ENCODE peak calls at places on chromosomes 1 and 21, in six cellular contexts. One of them, this sample, is unnamed.

GRCh38 chr1:231688989-231689388 is 62.4 kb downstream of the DISC1 start:
- DNase-seq in AG04450: no peak
- DNase-seq in lower lobe of right lung: no peak
- DNase-seq in fibroblast of the aortic adventitia: no peak
- DNase-seq in coronary artery: no peak
- DNase-seq in IMR-90: no peak
- DNase-seq in this sample: no peak

GRCh38 chr1:203361843-203362524 is 11.1 kb upstream of the FMOD start:
- DNase-seq in lower lobe of right lung: peak; percentile 54
- DNase-seq in coronary artery: peak; percentile 57
- DNase-seq in IMR-90: peak; percentile 82
- DNase-seq in AG04450: no peak
- DNase-seq in fibroblast of the aortic adventitia: peak; percentile 34
- DNase-seq in this sample: peak; percentile 44

GRCh38 chr1:81187636-81188035 is 613.1 kb upstream of the ADGRL2 start:
- DNase-seq in IMR-90: no peak
- DNase-seq in coronary artery: no peak
- DNase-seq in AG04450: no peak
- DNase-seq in fibroblast of the aortic adventitia: no peak
- DNase-seq in lower lobe of right lung: no peak
- DNase-seq in this sample: no peak

GRCh38 chr1:159987186-159987585 is 33.1 kb upstream of the SLAMF9 start:
- DNase-seq in lower lobe of right lung: no peak
- DNase-seq in coronary artery: no peak
- DNase-seq in fibroblast of the aortic adventitia: no peak
- DNase-seq in AG04450: no peak
- DNase-seq in IMR-90: no peak
- DNase-seq in this sample: no peak

GRCh38 chr1:228471762-228472398 is 15.3 kb upstream of the RNF187 start:
- DNase-seq in fibroblast of the aortic adventitia: peak; percentile 65
- DNase-seq in lower lobe of right lung: no peak
- DNase-seq in coronary artery: peak; percentile 14
- DNase-seq in IMR-90: peak; percentile 44
- DNase-seq in AG04450: no peak
- DNase-seq in this sample: peak; percentile 68

GRCh38 chr1:151145158-151146071 is 1.0 kb downstream of the SEMA6C start:
- DNase-seq in lower lobe of right lung: no peak
- DNase-seq in IMR-90: no peak
- DNase-seq in coronary artery: no peak
- DNase-seq in AG04450: no peak
- DNase-seq in fibroblast of the aortic adventitia: no peak
- DNase-seq in this sample: peak; percentile 22

GRCh38 chr1:155080250-155081228 is 1.9 kb downstream of the EFNA3 start:
- DNase-seq in AG04450: no peak
- DNase-seq in IMR-90: no peak
- DNase-seq in lower lobe of right lung: no peak
- DNase-seq in fibroblast of the aortic adventitia: no peak
- DNase-seq in coronary artery: no peak
- DNase-seq in this sample: no peak

GRCh38 chr1:15836772-15837669 is 10.5 kb upstream of the SPEN start:
- DNase-seq in fibroblast of the aortic adventitia: no peak
- DNase-seq in IMR-90: no peak
- DNase-seq in lower lobe of right lung: peak; percentile 87
- DNase-seq in coronary artery: no peak
- DNase-seq in AG04450: no peak
- DNase-seq in this sample: no peak

GRCh38 chr1:61183471-61184034 is 101.2 kb downstream of the NFIA start:
- DNase-seq in AG04450: no peak
- DNase-seq in fibroblast of the aortic adventitia: peak; percentile 78
- DNase-seq in lower lobe of right lung: no peak
- DNase-seq in IMR-90: peak; percentile 36
- DNase-seq in coronary artery: peak; percentile 78
- DNase-seq in this sample: peak; percentile 45

GRCh38 chr21:15552914-15553491 is 176.8 kb upstream of the USP25 start:
- DNase-seq in coronary artery: no peak
- DNase-seq in AG04450: no peak
- DNase-seq in IMR-90: peak; percentile 1
- DNase-seq in lower lobe of right lung: no peak
- DNase-seq in fibroblast of the aortic adventitia: peak; percentile 40
- DNase-seq in this sample: peak; percentile 17

GRCh38 chr1:234781241-234782056 is 171.5 kb upstream of the IRF2BP2 start:
- DNase-seq in AG04450: no peak
- DNase-seq in fibroblast of the aortic adventitia: no peak
- DNase-seq in lower lobe of right lung: no peak
- DNase-seq in IMR-90: peak; percentile 12
- DNase-seq in coronary artery: peak; percentile 72
- DNase-seq in this sample: peak; percentile 14

GRCh38 chr1:18907021-18907913 is 4.9 kb upstream of the ALDH4A1 start:
- DNase-seq in lower lobe of right lung: peak; percentile 73
- DNase-seq in fibroblast of the aortic adventitia: peak; percentile 79
- DNase-seq in coronary artery: no peak
- DNase-seq in IMR-90: peak; percentile 64
- DNase-seq in AG04450: no peak
- DNase-seq in this sample: peak; percentile 72

GRCh38 chr1:54335396-54336056 is 70.7 kb downstream of the SSBP3 start:
- DNase-seq in coronary artery: peak; percentile 85
- DNase-seq in lower lobe of right lung: no peak
- DNase-seq in IMR-90: peak; percentile 95
- DNase-seq in fibroblast of the aortic adventitia: peak; percentile 96
- DNase-seq in AG04450: peak; percentile 80
- DNase-seq in this sample: peak; percentile 97

GRCh38 chr1:243461700-243462099 is 205.9 kb downstream of the SDCCAG8 start:
- DNase-seq in lower lobe of right lung: no peak
- DNase-seq in IMR-90: no peak
- DNase-seq in fibroblast of the aortic adventitia: no peak
- DNase-seq in coronary artery: no peak
- DNase-seq in AG04450: no peak
- DNase-seq in this sample: no peak

GRCh38 chr1:214579183-214579582 is 23.8 kb upstream of the CENPF start:
- DNase-seq in fibroblast of the aortic adventitia: no peak
- DNase-seq in IMR-90: no peak
- DNase-seq in AG04450: no peak
- DNase-seq in coronary artery: no peak
- DNase-seq in lower lobe of right lung: no peak
- DNase-seq in this sample: no peak

GRCh38 chr1:77219166-77219887 is at the start of gene PIGK:
- DNase-seq in coronary artery: peak; percentile 86
- DNase-seq in lower lobe of right lung: peak; percentile 93
- DNase-seq in AG04450: peak; percentile 54
- DNase-seq in IMR-90: peak; percentile 79
- DNase-seq in fibroblast of the aortic adventitia: peak; percentile 81
- DNase-seq in this sample: peak; percentile 87

GRCh38 chr1:77222496-77222895 is 3.3 kb upstream of the PIGK start:
- DNase-seq in fibroblast of the aortic adventitia: no peak
- DNase-seq in lower lobe of right lung: no peak
- DNase-seq in coronary artery: no peak
- DNase-seq in AG04450: no peak
- DNase-seq in IMR-90: no peak
- DNase-seq in this sample: no peak

GRCh38 chr1:77218477-77219165 is 609 bp downstream of the PIGK start:
- DNase-seq in coronary artery: no peak
- DNase-seq in lower lobe of right lung: no peak
- DNase-seq in IMR-90: peak; percentile 27
- DNase-seq in AG04450: no peak
- DNase-seq in fibroblast of the aortic adventitia: peak; percentile 39
- DNase-seq in this sample: no peak

DNA sequence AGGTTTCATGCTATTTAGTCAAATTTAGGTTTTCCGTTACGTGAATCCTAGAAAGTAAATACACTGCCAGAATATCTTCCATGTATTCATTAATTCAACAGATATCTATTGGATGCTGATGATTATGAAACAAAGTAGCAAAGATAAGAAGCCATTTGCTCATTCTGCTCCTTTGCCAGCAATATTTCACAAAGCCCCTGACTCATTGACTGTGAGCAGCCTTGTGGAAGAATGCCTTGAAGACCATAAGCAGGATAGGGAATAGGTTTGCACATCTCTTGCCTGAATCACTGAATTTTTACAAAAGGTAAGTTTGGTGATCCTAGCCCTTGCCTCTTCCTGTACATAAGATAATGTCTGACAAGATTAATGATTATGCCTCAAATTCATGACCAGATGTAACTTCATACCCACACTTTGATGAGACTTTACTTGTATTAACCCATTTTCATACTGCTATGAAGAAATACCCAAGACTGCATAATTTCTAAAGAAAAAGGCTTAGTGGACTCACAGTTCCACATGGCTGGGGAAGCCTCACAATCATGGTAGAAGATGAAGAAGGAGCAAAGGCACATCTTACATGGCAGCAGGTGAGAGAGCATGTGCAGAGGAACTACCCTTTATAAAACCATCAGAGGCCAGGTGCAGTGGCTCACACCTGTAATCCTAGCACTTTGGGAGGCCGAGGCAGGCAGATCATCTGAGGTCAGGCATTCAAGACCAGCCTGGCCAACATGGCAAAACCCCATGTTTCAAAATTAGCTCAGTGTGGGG is 1.6 kb upstream of the PIGK start:
- DNase-seq in AG04450: no peak
- DNase-seq in lower lobe of right lung: no peak
- DNase-seq in IMR-90: peak; percentile 85
- DNase-seq in coronary artery: no peak
- DNase-seq in fibroblast of the aortic adventitia: peak; percentile 93
- DNase-seq in this sample: peak; percentile 50
- H3K4me3 ChIP-seq in AG04450: no peak overlapping the region
- H3K4me3 ChIP-seq in lower lobe of right lung: no peak overlapping the region
- H3K4me3 ChIP-seq in IMR-90: no peak overlapping the region
- H3K4me3 ChIP-seq in coronary artery: no peak overlapping the region
- H3K4me3 ChIP-seq in fibroblast of the aortic adventitia: no peak overlapping the region
- H3K4me3 ChIP-seq in this sample: no peak overlapping the region

DNA sequence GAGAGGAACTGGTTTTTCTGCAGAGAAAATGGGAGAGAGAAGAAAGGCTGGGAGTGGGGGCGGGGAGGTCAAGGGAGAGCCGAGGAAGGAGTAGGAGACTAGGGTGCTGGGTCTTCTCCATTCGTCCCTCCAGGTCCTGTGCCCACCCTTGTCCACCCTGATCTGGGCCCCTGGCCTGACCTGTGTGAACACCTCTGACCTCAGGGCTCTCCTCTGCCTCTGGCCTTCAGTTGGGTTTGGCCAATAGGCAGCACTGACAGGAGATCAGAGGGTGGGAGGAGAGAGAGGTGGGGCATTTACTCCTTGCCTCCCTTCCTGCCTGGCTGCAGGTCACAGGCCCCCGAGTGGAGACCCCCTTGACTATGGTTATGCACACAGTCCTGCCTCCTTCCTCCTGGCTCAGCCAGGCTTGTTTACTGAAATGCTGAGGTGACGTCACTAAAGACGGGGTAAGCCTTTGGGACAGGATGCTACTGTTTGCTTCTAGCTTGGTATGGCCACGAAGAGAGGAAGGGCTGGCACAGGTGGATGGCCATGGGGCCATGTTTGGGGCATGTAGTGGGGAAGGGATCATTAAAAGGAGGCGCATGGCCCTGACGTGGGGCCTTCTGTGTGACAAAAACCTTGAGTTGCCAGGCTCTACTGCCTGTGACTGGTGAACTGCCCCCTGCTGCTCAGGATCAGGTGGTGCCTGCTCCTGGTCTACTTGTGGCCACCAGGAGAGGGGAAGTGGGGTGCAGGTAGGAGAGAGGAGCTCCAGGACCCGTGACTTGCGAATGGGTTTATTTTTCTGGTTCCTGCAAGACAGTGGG is 248.7 kb upstream of the CSF3R start:
- DNase-seq in IMR-90: no peak
- DNase-seq in fibroblast of the aortic adventitia: no peak
- DNase-seq in AG04450: no peak
- DNase-seq in lower lobe of right lung: no peak
- DNase-seq in coronary artery: peak; percentile 50
- DNase-seq in this sample: no peak
- TF ChIP-seq CTCF in IMR-90: no peak
- TF ChIP-seq CTCF in fibroblast of the aortic adventitia: no peak
- TF ChIP-seq CTCF in AG04450: no peak
- TF ChIP-seq CTCF in lower lobe of right lung: no peak
- TF ChIP-seq CTCF in coronary artery: no peak
- TF ChIP-seq CTCF in this sample: no peak

GRCh38 chr1:205663286-205663994 is 16.9 kb downstream of the SLC45A3 start:
- DNase-seq in AG04450: no peak
- DNase-seq in coronary artery: no peak
- DNase-seq in lower lobe of right lung: no peak
- DNase-seq in fibroblast of the aortic adventitia: no peak
- DNase-seq in IMR-90: no peak
- DNase-seq in this sample: no peak

GRCh38 chr1:205666372-205667166 is 13.7 kb downstream of the SLC45A3 start:
- DNase-seq in coronary artery: no peak
- DNase-seq in IMR-90: no peak
- DNase-seq in AG04450: no peak
- DNase-seq in fibroblast of the aortic adventitia: no peak
- DNase-seq in lower lobe of right lung: no peak
- DNase-seq in this sample: no peak

GRCh38 chr1:205664399-205665108 is 15.8 kb downstream of the SLC45A3 start:
- DNase-seq in lower lobe of right lung: no peak
- DNase-seq in fibroblast of the aortic adventitia: no peak
- DNase-seq in coronary artery: no peak
- DNase-seq in IMR-90: peak; percentile 28
- DNase-seq in AG04450: no peak
- DNase-seq in this sample: no peak

GRCh38 chr1:205662791-205663190 is 17.5 kb downstream of the SLC45A3 start:
- DNase-seq in lower lobe of right lung: peak; percentile 41
- DNase-seq in AG04450: no peak
- DNase-seq in IMR-90: no peak
- DNase-seq in fibroblast of the aortic adventitia: no peak
- DNase-seq in coronary artery: no peak
- DNase-seq in this sample: no peak

DNA sequence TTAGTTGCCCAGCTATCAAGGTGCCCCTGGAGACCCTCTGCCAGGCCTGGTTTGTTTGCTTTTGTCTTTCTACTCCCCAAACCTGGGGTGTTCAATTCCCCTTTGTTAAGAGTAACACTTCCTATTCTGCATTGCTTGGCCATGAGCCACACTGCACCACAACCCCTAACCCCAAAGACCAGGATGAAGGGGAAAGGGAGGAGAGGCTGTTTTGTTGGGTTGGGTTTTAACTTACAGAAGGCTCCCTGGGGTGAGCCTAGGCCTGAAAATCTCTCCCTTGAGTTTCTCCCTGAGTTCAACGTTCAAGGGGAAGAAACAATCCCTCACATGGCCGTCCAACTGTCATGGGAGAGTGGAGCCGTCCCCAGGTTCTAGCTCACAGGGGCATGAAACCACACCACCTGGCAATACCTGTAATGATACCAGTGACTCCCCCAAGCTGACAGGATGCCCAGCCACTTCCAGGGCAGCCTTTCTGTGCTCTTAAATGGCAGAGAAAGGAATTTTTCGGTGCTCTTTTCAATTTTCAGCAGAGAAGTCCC is 15.0 kb downstream of the SLC45A3 start:
- DNase-seq in AG04450: no peak
- DNase-seq in fibroblast of the aortic adventitia: no peak
- DNase-seq in lower lobe of right lung: no peak
- DNase-seq in coronary artery: no peak
- DNase-seq in IMR-90: no peak
- DNase-seq in this sample: no peak
- H3K4me3 ChIP-seq in AG04450: no peak overlapping the region
- H3K4me3 ChIP-seq in fibroblast of the aortic adventitia: no peak overlapping the region
- H3K4me3 ChIP-seq in lower lobe of right lung: no peak overlapping the region
- H3K4me3 ChIP-seq in coronary artery: no peak overlapping the region
- H3K4me3 ChIP-seq in IMR-90: no peak overlapping the region
- H3K4me3 ChIP-seq in this sample: no peak overlapping the region

DNA sequence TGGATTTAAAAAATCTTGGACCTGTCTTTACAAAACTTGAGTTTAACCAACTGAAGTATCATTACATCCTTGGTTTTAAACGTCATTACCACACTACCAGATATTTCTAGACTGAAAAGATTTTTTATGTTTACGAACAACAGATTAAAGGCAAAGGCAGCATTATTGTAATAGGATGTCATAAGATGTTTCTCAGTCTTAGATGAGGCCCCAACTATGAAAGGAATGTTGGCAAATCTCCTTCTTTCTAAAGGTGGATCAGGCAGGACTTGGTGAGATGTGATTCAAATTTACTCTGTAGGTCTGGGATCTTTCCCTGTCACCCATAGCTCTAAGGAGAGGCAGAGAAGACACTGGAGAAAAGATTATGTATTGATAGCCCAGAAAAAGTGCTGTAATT is 417.9 kb downstream of the PTBP2 start:
- DNase-seq in lower lobe of right lung: no peak
- DNase-seq in fibroblast of the aortic adventitia: peak; percentile 63
- DNase-seq in coronary artery: no peak
- DNase-seq in AG04450: no peak
- DNase-seq in IMR-90: peak; percentile 47
- DNase-seq in this sample: no peak
- TF ChIP-seq CTCF in lower lobe of right lung: no peak
- TF ChIP-seq CTCF in fibroblast of the aortic adventitia: no peak
- TF ChIP-seq CTCF in coronary artery: no peak
- TF ChIP-seq CTCF in AG04450: no peak
- TF ChIP-seq CTCF in IMR-90: no peak
- TF ChIP-seq CTCF in this sample: no peak